ENCODE peak calls at places on chromosome 9, in five cellular contexts. One of them, this sample, is unnamed.

GRCh38 chr9:90188656-90189055 is 454.0 kb downstream of the DIRAS2 start:
- DNase-seq in heart left ventricle: no peak
- DNase-seq in cardiac muscle cell: no peak
- DNase-seq in GM23338: no peak
- DNase-seq in MM.1S: peak; percentile 20
- DNase-seq in this sample: no peak

GRCh38 chr9:21800931-21801682 is 1.3 kb upstream of the MTAP start:
- DNase-seq in heart left ventricle: no peak
- DNase-seq in cardiac muscle cell: no peak
- DNase-seq in GM23338: no peak
- DNase-seq in MM.1S: no peak
- DNase-seq in this sample: no peak

GRCh38 chr9:27836661-27837401 is 263.6 kb upstream of the C9orf72 start:
- DNase-seq in heart left ventricle: no peak
- DNase-seq in cardiac muscle cell: no peak
- DNase-seq in GM23338: no peak
- DNase-seq in MM.1S: no peak
- DNase-seq in this sample: no peak

GRCh38 chr9:127085186-127085585 is 37.2 kb downstream of the ANGPTL2 start:
- DNase-seq in heart left ventricle: no peak
- DNase-seq in cardiac muscle cell: no peak
- DNase-seq in GM23338: no peak
- DNase-seq in MM.1S: no peak
- DNase-seq in this sample: no peak

GRCh38 chr9:79292731-79293280 is 279.0 kb upstream of the TLE4 start:
- DNase-seq in heart left ventricle: no peak
- DNase-seq in cardiac muscle cell: no peak
- DNase-seq in GM23338: no peak
- DNase-seq in MM.1S: no peak
- DNase-seq in this sample: no peak

GRCh38 chr9:72203205-72203803 is 54.1 kb downstream of the GDA start:
- DNase-seq in heart left ventricle: no peak
- DNase-seq in cardiac muscle cell: peak; percentile 40
- DNase-seq in GM23338: peak; percentile 73
- DNase-seq in MM.1S: peak; percentile 54
- DNase-seq in this sample: no peak

GRCh38 chr9:137630684-137631083 is 11.9 kb downstream of the EHMT1 start:
- DNase-seq in heart left ventricle: no peak
- DNase-seq in cardiac muscle cell: peak; percentile 30
- DNase-seq in GM23338: no peak
- DNase-seq in MM.1S: no peak
- DNase-seq in this sample: no peak

GRCh38 chr9:129125478-129125877 is 14.3 kb downstream of the PTPA start:
- DNase-seq in heart left ventricle: no peak
- DNase-seq in cardiac muscle cell: peak; percentile 92
- DNase-seq in GM23338: no peak
- DNase-seq in MM.1S: no peak
- DNase-seq in this sample: no peak

GRCh38 chr9:115988701-115989100 is 164.9 kb upstream of the PAPPA start:
- DNase-seq in heart left ventricle: no peak
- DNase-seq in cardiac muscle cell: no peak
- DNase-seq in GM23338: no peak
- DNase-seq in MM.1S: no peak
- DNase-seq in this sample: no peak

GRCh38 chr9:132673355-132673754 is 3.1 kb downstream of the GTF3C4 start:
- DNase-seq in heart left ventricle: no peak
- DNase-seq in cardiac muscle cell: peak; percentile 54
- DNase-seq in GM23338: peak; percentile 63
- DNase-seq in MM.1S: no peak
- DNase-seq in this sample: no peak

GRCh38 chr9:115391166-115391825 is 273.3 kb upstream of the TNC start:
- DNase-seq in heart left ventricle: no peak
- DNase-seq in cardiac muscle cell: no peak
- DNase-seq in GM23338: no peak
- DNase-seq in MM.1S: no peak
- DNase-seq in this sample: no peak

GRCh38 chr9:100346836-100347235 is 5.9 kb downstream of the TEX10 start:
- DNase-seq in heart left ventricle: no peak
- DNase-seq in cardiac muscle cell: peak; percentile 84
- DNase-seq in GM23338: no peak
- DNase-seq in MM.1S: no peak
- DNase-seq in this sample: no peak

GRCh38 chr9:134775552-134775951 is 105.1 kb upstream of the FCN2 start:
- DNase-seq in heart left ventricle: no peak
- DNase-seq in cardiac muscle cell: peak; percentile 25
- DNase-seq in GM23338: no peak
- DNase-seq in MM.1S: no peak
- DNase-seq in this sample: no peak

GRCh38 chr9:15277400-15278137 is 29.4 kb downstream of the TTC39B start:
- DNase-seq in heart left ventricle: no peak
- DNase-seq in cardiac muscle cell: peak; percentile 50
- DNase-seq in GM23338: peak; percentile 59
- DNase-seq in MM.1S: no peak
- DNase-seq in this sample: peak; percentile 15

GRCh38 chr9:132244582-132245455 is 83.0 kb downstream of the NTNG2 start:
- DNase-seq in heart left ventricle: peak; percentile 51
- DNase-seq in cardiac muscle cell: peak; percentile 64
- DNase-seq in GM23338: no peak
- DNase-seq in MM.1S: no peak
- DNase-seq in this sample: no peak

GRCh38 chr9:108041551-108041950 is 552.0 kb upstream of the KLF4 start:
- DNase-seq in heart left ventricle: no peak
- DNase-seq in cardiac muscle cell: peak; percentile 54
- DNase-seq in GM23338: no peak
- DNase-seq in MM.1S: no peak
- DNase-seq in this sample: no peak
- H3K27ac ChIP-seq in heart left ventricle: no peak overlapping the region
- H3K27ac ChIP-seq in cardiac muscle cell: no peak overlapping the region
- H3K27ac ChIP-seq in GM23338: no peak overlapping the region
- H3K27ac ChIP-seq in MM.1S: no peak overlapping the region
- H3K27ac ChIP-seq in this sample: no peak overlapping the region

DNA sequence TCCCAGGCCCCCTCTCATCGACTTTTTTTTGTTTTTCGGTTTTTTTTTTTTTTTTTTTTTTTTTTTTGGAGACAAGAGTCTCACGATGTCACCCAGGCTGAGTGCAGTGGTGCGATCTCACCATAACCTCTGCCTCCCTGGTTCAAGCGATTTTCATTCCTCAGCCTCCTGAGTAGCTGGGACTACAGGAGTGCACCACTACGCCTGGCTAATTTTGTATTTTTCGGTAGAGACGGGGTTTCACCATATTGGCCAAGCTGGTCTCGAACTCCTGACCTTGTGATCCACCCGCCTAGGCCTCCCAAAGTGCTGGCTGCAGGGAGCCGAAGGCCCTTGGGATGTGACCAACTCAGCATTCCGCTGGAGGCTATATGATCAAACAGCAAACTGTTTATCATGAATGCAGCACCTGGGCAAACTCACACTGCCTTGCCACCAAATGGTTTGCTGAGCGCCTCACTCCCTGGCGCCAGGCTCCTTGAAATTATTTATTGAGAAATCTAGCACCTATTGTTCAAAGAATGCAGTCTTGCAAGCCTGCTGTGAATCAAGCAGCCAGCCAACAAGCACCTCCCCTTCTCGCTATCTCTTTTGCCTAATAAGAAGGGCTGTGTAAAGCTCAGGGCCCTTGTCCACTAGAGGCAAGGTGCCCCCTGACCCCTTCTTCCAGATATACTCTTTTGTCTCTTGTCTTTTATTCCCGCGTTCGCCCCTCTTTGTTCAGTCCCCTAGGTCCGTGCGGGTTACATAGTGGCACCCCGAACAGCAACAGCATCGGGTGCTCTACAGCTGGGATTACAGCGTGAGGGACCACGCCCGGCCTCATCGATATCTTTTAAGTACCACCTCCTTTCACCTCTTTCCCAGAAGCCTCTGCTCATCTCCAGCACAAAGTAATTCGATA is 1.2 kb downstream of the RIGI start:
- DNase-seq in heart left ventricle: no peak
- DNase-seq in cardiac muscle cell: peak; percentile 28
- DNase-seq in GM23338: peak; percentile 67
- DNase-seq in MM.1S: no peak
- DNase-seq in this sample: no peak
- H3K27ac ChIP-seq in heart left ventricle: peak overlapping the region; percentile 82
- H3K27ac ChIP-seq in cardiac muscle cell: no peak overlapping the region
- H3K27ac ChIP-seq in GM23338: peak overlapping the region; percentile 3
- H3K27ac ChIP-seq in MM.1S: no peak overlapping the region
- H3K27ac ChIP-seq in this sample: no peak overlapping the region

GRCh38 chr9:89179920-89180667 is 1.5 kb upstream of the SHC3 start:
- DNase-seq in heart left ventricle: peak; percentile 83
- DNase-seq in cardiac muscle cell: peak; percentile 98
- DNase-seq in GM23338: peak; percentile 95
- DNase-seq in MM.1S: peak; percentile 32
- DNase-seq in this sample: peak; percentile 87

GRCh38 chr9:89177401-89178161 is 1.0 kb downstream of the SHC3 start:
- DNase-seq in heart left ventricle: no peak
- DNase-seq in cardiac muscle cell: peak; percentile 39
- DNase-seq in GM23338: peak; percentile 67
- DNase-seq in MM.1S: no peak
- DNase-seq in this sample: no peak

GRCh38 chr9:89179535-89179919 is 909 bp upstream of the SHC3 start:
- DNase-seq in heart left ventricle: no peak
- DNase-seq in cardiac muscle cell: peak; percentile 72
- DNase-seq in GM23338: peak; percentile 33
- DNase-seq in MM.1S: no peak
- DNase-seq in this sample: no peak

GRCh38 chr9:89177021-89177400 is 1.6 kb downstream of the SHC3 start:
- DNase-seq in heart left ventricle: no peak
- DNase-seq in cardiac muscle cell: peak; percentile 70
- DNase-seq in GM23338: peak; percentile 39
- DNase-seq in MM.1S: no peak
- DNase-seq in this sample: no peak

DNA sequence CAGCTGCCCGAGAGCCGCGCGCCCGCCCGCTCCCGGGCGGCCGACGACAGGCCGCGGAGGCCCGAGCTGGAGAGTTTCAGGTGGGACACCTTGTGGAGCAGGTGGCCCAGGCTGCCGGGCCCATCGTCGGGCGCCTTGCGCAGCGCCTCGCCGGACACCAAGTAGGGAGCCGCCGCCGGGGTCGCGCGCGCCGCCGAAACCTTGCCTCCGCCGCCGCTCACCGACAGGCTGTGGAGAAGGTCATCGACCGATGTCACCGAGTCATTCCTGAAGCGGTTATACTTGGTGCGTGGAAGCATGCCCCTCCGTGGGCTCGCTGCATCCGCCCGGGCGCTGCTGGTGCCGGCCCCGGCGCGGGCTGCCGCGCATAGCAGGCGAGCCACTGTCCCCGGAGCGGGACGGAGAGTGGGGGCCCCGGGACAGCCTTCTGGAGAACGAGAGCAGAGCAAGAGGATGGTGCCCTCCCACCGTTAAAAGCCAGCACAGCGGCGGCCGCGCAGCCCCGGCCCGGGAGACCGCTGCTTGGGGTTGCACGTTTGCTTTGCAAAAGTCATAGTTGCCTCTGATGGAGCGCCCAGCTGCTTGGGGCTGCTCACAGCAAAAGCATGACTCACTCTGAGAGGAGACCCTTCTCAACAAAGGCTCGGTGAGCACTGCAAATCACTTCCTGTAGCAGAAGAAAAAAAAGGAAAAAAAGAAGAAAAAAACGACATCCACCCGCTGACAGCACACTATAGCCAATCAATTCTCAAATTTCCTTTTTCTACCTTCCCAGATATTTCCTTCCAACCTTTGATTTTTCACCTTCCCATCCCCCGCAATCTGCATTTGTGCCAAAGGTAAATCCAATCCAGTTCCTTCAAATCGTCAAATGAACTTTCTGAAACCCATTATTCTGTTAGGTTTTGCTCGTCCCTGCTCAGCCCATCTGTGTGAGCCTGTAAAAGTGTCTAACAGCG is at the start of gene SHC3:
- DNase-seq in heart left ventricle: no peak
- DNase-seq in cardiac muscle cell: peak; percentile 58
- DNase-seq in GM23338: peak; percentile 67
- DNase-seq in MM.1S: no peak
- DNase-seq in this sample: no peak
- H3K27ac ChIP-seq in heart left ventricle: peak within 1 kb of the TSS; percentile 54
- H3K27ac ChIP-seq in cardiac muscle cell: no peak within 1 kb of the TSS
- H3K27ac ChIP-seq in GM23338: no peak within 1 kb of the TSS
- H3K27ac ChIP-seq in MM.1S: no peak within 1 kb of the TSS
- H3K27ac ChIP-seq in this sample: peak within 1 kb of the TSS; percentile 74

DNA sequence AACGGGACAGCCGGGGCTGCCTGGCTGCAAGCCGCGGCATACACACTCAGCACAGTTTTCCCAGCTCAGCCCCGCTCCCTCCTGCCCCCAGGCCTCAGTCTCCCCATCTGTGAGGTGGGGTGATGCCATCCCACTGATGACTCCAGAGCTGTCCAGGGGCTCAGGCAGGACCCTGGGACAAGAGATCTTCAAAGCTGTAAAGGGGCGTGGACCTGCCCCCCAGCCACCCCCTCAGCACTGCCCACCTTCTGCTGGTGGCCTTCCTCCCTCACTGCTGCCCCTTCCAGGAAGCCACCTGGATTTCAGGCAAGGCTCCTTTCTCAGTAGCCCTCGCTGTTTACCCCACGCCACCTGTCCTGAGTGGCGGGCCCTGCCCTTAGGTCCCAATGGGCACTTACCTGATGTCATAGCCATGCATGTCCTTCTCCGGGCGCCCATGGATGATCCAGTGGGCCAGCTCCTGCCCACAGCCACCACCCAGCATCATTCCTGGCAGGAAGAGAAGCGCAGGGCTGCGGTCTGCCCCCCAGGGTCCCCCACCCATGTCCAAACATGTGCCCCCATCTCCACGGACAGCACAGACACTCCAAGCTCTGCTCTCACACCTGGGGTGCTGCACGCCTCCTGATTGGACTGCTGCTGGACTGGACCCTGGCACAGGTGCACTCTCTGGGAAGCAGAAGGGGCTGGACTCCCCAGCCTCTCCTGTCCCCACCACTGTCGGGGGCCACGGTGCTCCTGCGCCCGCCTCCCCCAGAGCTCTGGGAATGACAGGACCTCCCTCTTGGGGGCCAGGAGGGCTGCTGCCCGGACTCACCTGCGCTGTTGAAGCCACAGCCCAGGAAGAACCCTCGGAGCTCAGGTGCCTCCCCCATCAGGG is 25.7 kb downstream of the SARDH start:
- DNase-seq in heart left ventricle: no peak
- DNase-seq in cardiac muscle cell: no peak
- DNase-seq in GM23338: no peak
- DNase-seq in MM.1S: no peak
- DNase-seq in this sample: no peak
- H3K27ac ChIP-seq in heart left ventricle: no peak overlapping the region
- H3K27ac ChIP-seq in cardiac muscle cell: no peak overlapping the region
- H3K27ac ChIP-seq in GM23338: no peak overlapping the region
- H3K27ac ChIP-seq in MM.1S: no peak overlapping the region
- H3K27ac ChIP-seq in this sample: no peak overlapping the region

GRCh38 chr9:109452761-109453160 is 45.3 kb downstream of the PTPN3 start:
- DNase-seq in heart left ventricle: no peak
- DNase-seq in cardiac muscle cell: peak; percentile 89
- DNase-seq in GM23338: no peak
- DNase-seq in MM.1S: no peak
- DNase-seq in this sample: no peak

GRCh38 chr9:109454601-109455155 is 43.4 kb downstream of the PTPN3 start:
- DNase-seq in heart left ventricle: no peak
- DNase-seq in cardiac muscle cell: no peak
- DNase-seq in GM23338: no peak
- DNase-seq in MM.1S: no peak
- DNase-seq in this sample: no peak

GRCh38 chr9:109453210-109453842 is 44.8 kb downstream of the PTPN3 start:
- DNase-seq in heart left ventricle: no peak
- DNase-seq in cardiac muscle cell: peak; percentile 87
- DNase-seq in GM23338: no peak
- DNase-seq in MM.1S: no peak
- DNase-seq in this sample: no peak

GRCh38 chr9:109455391-109455790 is 42.7 kb downstream of the PTPN3 start:
- DNase-seq in heart left ventricle: no peak
- DNase-seq in cardiac muscle cell: no peak
- DNase-seq in GM23338: peak; percentile 73
- DNase-seq in MM.1S: no peak
- DNase-seq in this sample: no peak

GRCh38 chr9:109454041-109454440 is 44.1 kb downstream of the PTPN3 start:
- DNase-seq in heart left ventricle: no peak
- DNase-seq in cardiac muscle cell: no peak
- DNase-seq in GM23338: no peak
- DNase-seq in MM.1S: no peak
- DNase-seq in this sample: no peak
- H3K27ac ChIP-seq in heart left ventricle: no peak overlapping the region
- H3K27ac ChIP-seq in cardiac muscle cell: no peak overlapping the region
- H3K27ac ChIP-seq in GM23338: no peak overlapping the region
- H3K27ac ChIP-seq in MM.1S: no peak overlapping the region
- H3K27ac ChIP-seq in this sample: no peak overlapping the region